ENCODE peak calls at places on chromosomes 11 and 22, in eight cellular contexts. One of them, this sample, is unnamed.

GRCh38 chr22:32987081-32987631 is 71.0 kb downstream of the SYN3 start:
- DNase-seq in activated gamma-delta T cell treated with anti-CD3 and anti-CD28 coated beads, Interleukin-2, amount 50 U/mL, for 16 hours: no peak
- DNase-seq in CD4-positive, CD25-positive, alpha-beta regulatory T cell: no peak
- DNase-seq in EH: peak
- DNase-seq in mammary epithelial cell: peak
- DNase-seq in B cell: no peak
- DNase-seq in NCI-H187 treated with DMSO at 0.1 percent for 48 hours: no peak
- DNase-seq in T-helper 2 cell: no peak
- DNase-seq in this sample: no peak

GRCh38 chr22:30247974-30248373 is 1.4 kb upstream of the LIF start:
- DNase-seq in activated gamma-delta T cell treated with anti-CD3 and anti-CD28 coated beads, Interleukin-2, amount 50 U/mL, for 16 hours: no peak
- DNase-seq in CD4-positive, CD25-positive, alpha-beta regulatory T cell: no peak
- DNase-seq in EH: no peak
- DNase-seq in mammary epithelial cell: peak
- DNase-seq in B cell: no peak
- DNase-seq in NCI-H187 treated with DMSO at 0.1 percent for 48 hours: no peak
- DNase-seq in T-helper 2 cell: no peak
- DNase-seq in this sample: no peak

GRCh38 chr11:10298342-10298741 is 4.3 kb upstream of the SBF2 start:
- DNase-seq in activated gamma-delta T cell treated with anti-CD3 and anti-CD28 coated beads, Interleukin-2, amount 50 U/mL, for 16 hours: no peak
- DNase-seq in CD4-positive, CD25-positive, alpha-beta regulatory T cell: peak
- DNase-seq in EH: peak
- DNase-seq in mammary epithelial cell: peak
- DNase-seq in B cell: peak
- DNase-seq in NCI-H187 treated with DMSO at 0.1 percent for 48 hours: peak
- DNase-seq in T-helper 2 cell: no peak
- DNase-seq in this sample: no peak

GRCh38 chr11:109704432-109704831 is 282.4 kb downstream of the C11orf87 start:
- DNase-seq in activated gamma-delta T cell treated with anti-CD3 and anti-CD28 coated beads, Interleukin-2, amount 50 U/mL, for 16 hours: no peak
- DNase-seq in CD4-positive, CD25-positive, alpha-beta regulatory T cell: no peak
- DNase-seq in EH: no peak
- DNase-seq in mammary epithelial cell: no peak
- DNase-seq in B cell: no peak
- DNase-seq in NCI-H187 treated with DMSO at 0.1 percent for 48 hours: peak
- DNase-seq in T-helper 2 cell: no peak
- DNase-seq in this sample: no peak

GRCh38 chr11:76978818-76979217 is 55.4 kb upstream of the B3GNT6 start:
- DNase-seq in activated gamma-delta T cell treated with anti-CD3 and anti-CD28 coated beads, Interleukin-2, amount 50 U/mL, for 16 hours: no peak
- DNase-seq in CD4-positive, CD25-positive, alpha-beta regulatory T cell: no peak
- DNase-seq in EH: no peak
- DNase-seq in mammary epithelial cell: no peak
- DNase-seq in B cell: no peak
- DNase-seq in NCI-H187 treated with DMSO at 0.1 percent for 48 hours: no peak
- DNase-seq in T-helper 2 cell: no peak
- DNase-seq in this sample: no peak

GRCh38 chr11:70788247-70789022 is 390.1 kb downstream of the CTTN start:
- DNase-seq in activated gamma-delta T cell treated with anti-CD3 and anti-CD28 coated beads, Interleukin-2, amount 50 U/mL, for 16 hours: no peak
- DNase-seq in CD4-positive, CD25-positive, alpha-beta regulatory T cell: no peak
- DNase-seq in EH: peak
- DNase-seq in mammary epithelial cell: peak
- DNase-seq in B cell: no peak
- DNase-seq in NCI-H187 treated with DMSO at 0.1 percent for 48 hours: no peak
- DNase-seq in T-helper 2 cell: no peak
- DNase-seq in this sample: no peak

GRCh38 chr11:110857885-110858555 is 145.8 kb upstream of the ARHGAP20 start:
- DNase-seq in activated gamma-delta T cell treated with anti-CD3 and anti-CD28 coated beads, Interleukin-2, amount 50 U/mL, for 16 hours: no peak
- DNase-seq in CD4-positive, CD25-positive, alpha-beta regulatory T cell: no peak
- DNase-seq in EH: peak
- DNase-seq in mammary epithelial cell: no peak
- DNase-seq in B cell: no peak
- DNase-seq in NCI-H187 treated with DMSO at 0.1 percent for 48 hours: no peak
- DNase-seq in T-helper 2 cell: no peak
- DNase-seq in this sample: no peak

GRCh38 chr22:49192857-49193250 is 634.8 kb downstream of the BRD1 start:
- DNase-seq in activated gamma-delta T cell treated with anti-CD3 and anti-CD28 coated beads, Interleukin-2, amount 50 U/mL, for 16 hours: no peak
- DNase-seq in CD4-positive, CD25-positive, alpha-beta regulatory T cell: no peak
- DNase-seq in EH: no peak
- DNase-seq in mammary epithelial cell: no peak
- DNase-seq in B cell: no peak
- DNase-seq in NCI-H187 treated with DMSO at 0.1 percent for 48 hours: no peak
- DNase-seq in T-helper 2 cell: no peak
- DNase-seq in this sample: no peak

GRCh38 chr11:104043137-104043536 is 6.7 kb downstream of the DDI1 start:
- DNase-seq in activated gamma-delta T cell treated with anti-CD3 and anti-CD28 coated beads, Interleukin-2, amount 50 U/mL, for 16 hours: no peak
- DNase-seq in CD4-positive, CD25-positive, alpha-beta regulatory T cell: no peak
- DNase-seq in EH: no peak
- DNase-seq in mammary epithelial cell: no peak
- DNase-seq in B cell: no peak
- DNase-seq in NCI-H187 treated with DMSO at 0.1 percent for 48 hours: no peak
- DNase-seq in T-helper 2 cell: no peak
- DNase-seq in this sample: no peak

GRCh38 chr11:125799808-125800207 is 11.9 kb downstream of the PATE3 start:
- DNase-seq in activated gamma-delta T cell treated with anti-CD3 and anti-CD28 coated beads, Interleukin-2, amount 50 U/mL, for 16 hours: no peak
- DNase-seq in CD4-positive, CD25-positive, alpha-beta regulatory T cell: no peak
- DNase-seq in EH: no peak
- DNase-seq in mammary epithelial cell: no peak
- DNase-seq in B cell: no peak
- DNase-seq in NCI-H187 treated with DMSO at 0.1 percent for 48 hours: no peak
- DNase-seq in T-helper 2 cell: no peak
- DNase-seq in this sample: no peak

GRCh38 chr11:9315078-9315688 is 790 bp upstream of the TMEM41B start:
- DNase-seq in activated gamma-delta T cell treated with anti-CD3 and anti-CD28 coated beads, Interleukin-2, amount 50 U/mL, for 16 hours: no peak
- DNase-seq in CD4-positive, CD25-positive, alpha-beta regulatory T cell: no peak
- DNase-seq in EH: peak
- DNase-seq in mammary epithelial cell: no peak
- DNase-seq in B cell: no peak
- DNase-seq in NCI-H187 treated with DMSO at 0.1 percent for 48 hours: no peak
- DNase-seq in T-helper 2 cell: no peak
- DNase-seq in this sample: no peak

GRCh38 chr11:115670538-115671200 is 166.5 kb upstream of the CADM1 start:
- DNase-seq in activated gamma-delta T cell treated with anti-CD3 and anti-CD28 coated beads, Interleukin-2, amount 50 U/mL, for 16 hours: no peak
- DNase-seq in CD4-positive, CD25-positive, alpha-beta regulatory T cell: no peak
- DNase-seq in EH: no peak
- DNase-seq in mammary epithelial cell: no peak
- DNase-seq in B cell: no peak
- DNase-seq in NCI-H187 treated with DMSO at 0.1 percent for 48 hours: no peak
- DNase-seq in T-helper 2 cell: no peak
- DNase-seq in this sample: no peak

GRCh38 chr11:118417801-118418200 is 16.4 kb downstream of the ATP5MG start:
- DNase-seq in activated gamma-delta T cell treated with anti-CD3 and anti-CD28 coated beads, Interleukin-2, amount 50 U/mL, for 16 hours: no peak
- DNase-seq in CD4-positive, CD25-positive, alpha-beta regulatory T cell: no peak
- DNase-seq in EH: no peak
- DNase-seq in mammary epithelial cell: no peak
- DNase-seq in B cell: no peak
- DNase-seq in NCI-H187 treated with DMSO at 0.1 percent for 48 hours: no peak
- DNase-seq in T-helper 2 cell: no peak
- DNase-seq in this sample: no peak

GRCh38 chr11:44264126-44264749 is 45.7 kb downstream of the ALX4 start:
- DNase-seq in activated gamma-delta T cell treated with anti-CD3 and anti-CD28 coated beads, Interleukin-2, amount 50 U/mL, for 16 hours: no peak
- DNase-seq in CD4-positive, CD25-positive, alpha-beta regulatory T cell: no peak
- DNase-seq in EH: no peak
- DNase-seq in mammary epithelial cell: no peak
- DNase-seq in B cell: no peak
- DNase-seq in NCI-H187 treated with DMSO at 0.1 percent for 48 hours: no peak
- DNase-seq in T-helper 2 cell: no peak
- DNase-seq in this sample: no peak

GRCh38 chr22:38422615-38423511 is 32.1 kb downstream of the KCNJ4 start:
- DNase-seq in activated gamma-delta T cell treated with anti-CD3 and anti-CD28 coated beads, Interleukin-2, amount 50 U/mL, for 16 hours: no peak
- DNase-seq in CD4-positive, CD25-positive, alpha-beta regulatory T cell: no peak
- DNase-seq in EH: no peak
- DNase-seq in mammary epithelial cell: no peak
- DNase-seq in B cell: no peak
- DNase-seq in NCI-H187 treated with DMSO at 0.1 percent for 48 hours: no peak
- DNase-seq in T-helper 2 cell: no peak
- DNase-seq in this sample: no peak

GRCh38 chr11:60318726-60319125 is 8.3 kb upstream of the MS4A6E start:
- DNase-seq in activated gamma-delta T cell treated with anti-CD3 and anti-CD28 coated beads, Interleukin-2, amount 50 U/mL, for 16 hours: no peak
- DNase-seq in CD4-positive, CD25-positive, alpha-beta regulatory T cell: no peak
- DNase-seq in EH: no peak
- DNase-seq in mammary epithelial cell: peak
- DNase-seq in B cell: no peak
- DNase-seq in NCI-H187 treated with DMSO at 0.1 percent for 48 hours: no peak
- DNase-seq in T-helper 2 cell: no peak
- DNase-seq in this sample: no peak